ENCODE peak calls at places on chromosomes 16 and 17, in seven cellular contexts. J is nephron progenitor cell; W is GF-D8; P is activated T-cell treated with anti-CD3 and anti-CD28 coated beads for 4 hours; O is stimulated activated CD4-positive, alpha-beta T cell treated with anti-CD3 and anti-CD28 coated beads, Interleukin-12 subunit alpha, Interleukin-12 subunit beta, amount 100 ng/mL, for 4 hours; H is transverse colon; S is activated naive CD8-positive, alpha-beta T cell treated with anti-CD3 and anti-CD28 coated beads for 36 hours. M is an unnamed sample.

GRCh38 chr16:65657556-65657955 is 535.7 kb upstream of the CDH11 start:
- DNase-seq in J (no peak), W (no peak), P (no peak), O (no peak), H (no peak), S (no peak), M (no peak)

GRCh38 chr16:67936124-67936875 is at the start of gene PSMB10:
- DNase-seq in J (peak; percentile 47), W (peak; percentile 23), P (peak; percentile 33), O (peak; percentile 43), H (no peak), S (no peak), M (peak; percentile 36)

GRCh38 chr16:79422061-79422460 is 178.5 kb downstream of the MAF start:
- DNase-seq in J (no peak), W (no peak), P (no peak), O (no peak), H (no peak), S (no peak), M (no peak)

GRCh38 chr16:73187163-73187562 is 139.2 kb upstream of the ZFHX3 start:
- DNase-seq in J (no peak), W (no peak), P (no peak), O (no peak), H (no peak), S (no peak), M (no peak)

GRCh38 chr17:35774499-35774898 is 13.8 kb downstream of the C17orf50 start:
- DNase-seq in J (no peak), W (no peak), P (no peak), O (no peak), H (peak; percentile 76), S (no peak), M (peak; percentile 47)

GRCh38 chr16:10765772-10766171 is 22.1 kb downstream of the NUBP1 start:
- DNase-seq in J (no peak), W (no peak), P (no peak), O (no peak), H (no peak), S (no peak), M (no peak)

GRCh38 chr16:30924797-30925645 is 1.6 kb downstream of the FBXL19 start:
- DNase-seq in J (no peak), W (no peak), P (no peak), O (no peak), H (peak; percentile 19), S (no peak), M (no peak)

GRCh38 chr17:57593739-57594462 is 151.2 kb downstream of the CCDC182 start:
- DNase-seq in J (no peak), W (no peak), P (no peak), O (no peak), H (no peak), S (no peak), M (no peak)

GRCh38 chr17:16251556-16251955 is 34.5 kb downstream of the PIGL start:
- DNase-seq in J (no peak), W (no peak), P (no peak), O (no peak), H (no peak), S (no peak), M (no peak)

GRCh38 chr16:66637806-66638205 is 33.3 kb downstream of the CMTM3 start:
- DNase-seq in J (no peak), W (no peak), P (no peak), O (no peak), H (no peak), S (no peak), M (no peak)

GRCh38 chr17:43020789-43021738 is 1.1 kb downstream of the VAT1 start:
- DNase-seq in J (peak; percentile 54), W (peak; percentile 66), P (peak; percentile 19), O (peak; percentile 28), H (peak; percentile 67), S (peak; percentile 28), M (peak; percentile 32)

GRCh38 chr17:64780096-64781012 is 118.2 kb upstream of the SMURF2 start:
- DNase-seq in J (peak; percentile 67), W (no peak), P (peak; percentile 57), O (peak; percentile 67), H (peak; percentile 91), S (peak; percentile 84), M (no peak)

GRCh38 chr17:42027961-42028790 is 8.3 kb downstream of the NKIRAS2 start:
- DNase-seq in J (peak; percentile 26), W (no peak), P (no peak), O (no peak), H (no peak), S (no peak), M (no peak)

GRCh38 chr17:45410144-45411091 is 22.3 kb downstream of the ARHGAP27 start:
- DNase-seq in J (no peak), W (peak; percentile 51), P (no peak), O (peak; percentile 61), H (peak; percentile 51), S (peak; percentile 57), M (no peak)

GRCh38 chr17:10130263-10130662 is 68.1 kb downstream of the GAS7 start:
- DNase-seq in J (no peak), W (no peak), P (no peak), O (no peak), H (no peak), S (no peak), M (no peak)

GRCh38 chr16:379183-379960 is 2.4 kb downstream of the PGAP6 start:
- DNase-seq in J (no peak), W (no peak), P (no peak), O (no peak), H (peak; percentile 84), S (no peak), M (peak; percentile 42)

GRCh38 chr17:17749921-17750320 is 68.7 kb downstream of the RAI1 start:
- DNase-seq in J (peak; percentile 74), W (no peak), P (no peak), O (peak; percentile 27), H (peak; percentile 47), S (peak; percentile 59), M (peak; percentile 5)

GRCh38 chr17:76124582-76125390 is 16.3 kb downstream of the FOXJ1 start:
- DNase-seq in J (no peak), W (no peak), P (no peak), O (no peak), H (no peak), S (no peak), M (no peak)

GRCh38 chr16:79988721-79989220 is 388.2 kb upstream of the MAF start:
- DNase-seq in J (no peak), W (no peak), P (no peak), O (no peak), H (no peak), S (no peak), M (no peak)

GRCh38 chr16:75264999-75265910 is 13.8 kb upstream of the BCAR1 start:
- DNase-seq in J (peak; percentile 50), W (no peak), P (no peak), O (no peak), H (peak; percentile 72), S (no peak), M (no peak)

GRCh38 chr16:67277999-67278772 is 1.1 kb upstream of the PLEKHG4 start:
- DNase-seq in J (no peak), W (no peak), P (no peak), O (no peak), H (no peak), S (no peak), M (no peak)

GRCh38 chr16:985237-985636 is 3.7 kb downstream of the SOX8 start:
- DNase-seq in J (no peak), W (no peak), P (no peak), O (no peak), H (no peak), S (no peak), M (no peak)